ENCODE peak calls at places on chromosomes 5 and 9, in four cellular contexts. Q is A172; C is stimulated activated CD4-positive, alpha-beta T cell treated with anti-CD3 and anti-CD28 coated beads, Interleukin-12 subunit alpha, Interleukin-12 subunit beta, amount 100 ng/mL, for 4 hours; G is head of caudate nucleus. V is an unnamed sample.

GRCh38 chr5:115850771-115851416 is 9.2 kb downstream of the AP3S1 start:
- DNase-seq in C (no peak), Q (no peak), G (no peak), V (no peak)

GRCh38 chr5:108858959-108859358 is 111.3 kb downstream of the FER start:
- DNase-seq in C (no peak), Q (no peak), G (no peak), V (peak; percentile 59)

GRCh38 chr9:134965851-134966250 is 48.1 kb upstream of the FCN1 start:
- DNase-seq in Q (no peak), C (no peak), G (no peak), V (no peak)

GRCh38 chr9:137457406-137458193 is 1.5 kb downstream of the NSMF start:
- DNase-seq in C (no peak), Q (no peak), G (no peak), V (no peak)

GRCh38 chr5:114524221-114524620 is 162.4 kb downstream of the KCNN2 start:
- DNase-seq in Q (no peak), G (no peak), C (no peak), V (no peak)

GRCh38 chr9:110650991-110651411 is 17.6 kb upstream of the MUSK start:
- DNase-seq in G (no peak), C (no peak), Q (peak; percentile 84), V (peak; percentile 93)

GRCh38 chr9:16417749-16418148 is 452.7 kb downstream of the BNC2 start:
- DNase-seq in C (no peak), G (no peak), Q (no peak), V (peak; percentile 55)

GRCh38 chr5:158832736-158833135 is 267.0 kb downstream of the EBF1 start:
- DNase-seq in Q (no peak), C (no peak), G (no peak), V (no peak)

GRCh38 chr9:82675102-82675501 is 387.8 kb downstream of the RASEF start:
- DNase-seq in C (no peak), Q (no peak), G (no peak), V (no peak)

GRCh38 chr5:105529851-105530250 is 1967.3 kb upstream of the NUDT12 start:
- DNase-seq in Q (no peak), C (no peak), G (no peak), V (no peak)

GRCh38 chr5:17185776-17186175 is 31.7 kb upstream of the BASP1 start:
- DNase-seq in C (no peak), G (no peak), Q (no peak), V (peak; percentile 86)

GRCh38 chr5:140236896-140237598 is 62.1 kb downstream of the CYSTM1 start:
- DNase-seq in G (no peak), C (no peak), Q (no peak), V (no peak)

GRCh38 chr5:6632324-6632930 is 417 bp downstream of the NSUN2 start:
- DNase-seq in G (no peak), C (no peak), Q (peak; percentile 33), V (peak; percentile 49)